ENCODE peak calls at places on chromosomes 4 and X, in six cellular contexts. X is EH, C is HEK293T, J is stomach, W is GM04504, D is posterior vena cava. U is an unnamed sample.
A peak's percentile ranks its signal among the peaks of the same experiment; 100 is the strongest.

GRCh38 chr4:53098681-53099121 is 236.6 kb downstream of the RASL11B start:
- DNase-seq in X (peak; percentile 79), C (no peak), J (no peak), W (no peak), D (no peak), U (no peak)

GRCh38 chr4:170931326-170931725 is 841.6 kb upstream of the AADAT start:
- DNase-seq in X (no peak), C (no peak), J (no peak), W (no peak), D (no peak), U (no peak)

GRCh38 chr4:123505077-123505456 is 108.5 kb downstream of the SPRY1 start:
- DNase-seq in X (no peak), C (no peak), J (peak; percentile 38), W (no peak), D (no peak), U (no peak)

GRCh38 chrX:63350551-63350950 is 581 bp downstream of the SPIN4 start:
- DNase-seq in X (peak; percentile 29), C (peak; percentile 19), J (no peak), W (peak; percentile 1), D (no peak), U (no peak)

GRCh38 chrX:27987862-27988646 is 6.8 kb upstream of the DCAF8L1 start:
- DNase-seq in X (no peak), C (no peak), J (no peak), W (no peak), D (no peak), U (no peak)

GRCh38 chr4:109254845-109255244 is 47.6 kb downstream of the COL25A1 start:
- DNase-seq in X (no peak), C (no peak), J (no peak), W (no peak), D (no peak), U (no peak)

GRCh38 chr4:8351931-8352367 is 82.4 kb downstream of the HTRA3 start:
- DNase-seq in X (no peak), C (no peak), J (peak; percentile 32), W (no peak), D (peak; percentile 68), U (peak; percentile 16)

GRCh38 chrX:107483976-107484726 is 34.7 kb downstream of the FRMPD3 start:
- DNase-seq in X (no peak), C (peak; percentile 63), J (no peak), W (no peak), D (peak; percentile 84), U (no peak)

GRCh38 chr4:44927361-44928061 is 201.2 kb upstream of the GNPDA2 start:
- DNase-seq in X (no peak), C (peak; percentile 5), J (no peak), W (no peak), D (no peak), U (no peak)

GRCh38 chrX:37640142-37640541 is 45.4 kb upstream of the XK start:
- DNase-seq in X (no peak), C (no peak), J (no peak), W (no peak), D (no peak), U (no peak)

GRCh38 chr4:32025840-32026459 is 1305.8 kb downstream of the PCDH7 start:
- DNase-seq in X (no peak), C (no peak), J (no peak), W (peak; percentile 20), D (no peak), U (no peak)

U was measured in AG09319.